ENCODE peak calls at places on chromosomes 13 and 19, in four cellular contexts. E is stimulated activated CD8-positive, alpha-beta memory T cell treated with anti-CD3 and anti-CD28 coated beads, Interleukin-15, amount 100 ng/mL, for 48 hours; O is heart right ventricle; A is astrocyte. V is an unnamed sample.

GRCh38 chr19:32674153-32674958 is 624 bp downstream of the ANKRD27 start:
- DNase-seq in E (no peak), O (no peak), A (no peak), V (no peak)

GRCh38 chr19:19259741-19260140 is 13.4 kb downstream of the TM6SF2 start:
- DNase-seq in E (no peak), O (no peak), A (peak; percentile 8), V (peak; percentile 49)

GRCh38 chr19:18460313-18460712 is 22.4 kb upstream of the ISYNA1 start:
- DNase-seq in E (no peak), O (peak; percentile 46), A (peak; percentile 68), V (peak; percentile 64)

GRCh38 chr13:72781461-72782439 is at the start of the genes DIS3 and PIBF1:
- DNase-seq in E (peak; percentile 96), O (peak; percentile 98), A (peak; percentile 96), V (peak; percentile 99)

GRCh38 chr13:51494151-51494550 is 41.3 kb upstream of the INTS6 start:
- DNase-seq in E (no peak), O (no peak), A (peak; percentile 69), V (peak; percentile 74)

GRCh38 chr13:36224730-36225129 is 10.4 kb upstream of the SOHLH2 start:
- DNase-seq in E (no peak), O (no peak), A (no peak), V (no peak)

GRCh38 chr19:9906475-9907087 is 29.7 kb downstream of the OLFM2 start:
- DNase-seq in E (no peak), O (no peak), A (no peak), V (no peak)

GRCh38 chr13:113848020-113848419 is 15.9 kb downstream of the GAS6 start:
- DNase-seq in E (no peak), O (peak; percentile 4), A (no peak), V (no peak)

GRCh38 chr13:106532111-106532929 is 3.1 kb downstream of the EFNB2 start:
- DNase-seq in E (no peak), O (no peak), A (peak; percentile 43), V (peak; percentile 64)

GRCh38 chr19:11111771-11112144 is 22.5 kb downstream of the LDLR start:
- DNase-seq in E (no peak), O (no peak), A (no peak), V (no peak)

GRCh38 chr13:102293723-102294122 is 108.1 kb downstream of the FGF14 start:
- DNase-seq in E (no peak), O (no peak), A (no peak), V (no peak)

GRCh38 chr19:41373993-41374392 is 2.3 kb upstream of the TMEM91 start:
- DNase-seq in E (no peak), O (peak; percentile 90), A (peak; percentile 82), V (peak; percentile 87)

GRCh38 chr13:45564108-45564507 is 51.4 kb downstream of the ERICH6B start:
- DNase-seq in E (no peak), O (no peak), A (peak; percentile 60), V (peak; percentile 79)

GRCh38 chr19:56712609-56713008 is 41.1 kb upstream of the ZNF835 start:
- DNase-seq in E (no peak), O (no peak), A (no peak), V (no peak)

GRCh38 chr13:29693297-29693945 is 97.9 kb upstream of the SLC7A1 start:
- DNase-seq in E (no peak), O (no peak), A (no peak), V (no peak)

GRCh38 chr19:1819211-1819975 is 7.3 kb upstream of the ATP8B3 start:
- DNase-seq in E (no peak), O (no peak), A (no peak), V (no peak)

GRCh38 chr19:58181902-58182576 is 822 bp upstream of the ZNF274 start:
- DNase-seq in E (peak; percentile 36), O (peak; percentile 56), A (no peak), V (peak; percentile 51)

GRCh38 chr19:16894080-16894479 is 5.3 kb downstream of the F2RL3 start:
- DNase-seq in E (no peak), O (no peak), A (no peak), V (no peak)

GRCh38 chr19:5971714-5972354 is 6.1 kb downstream of the RANBP3 start:
- DNase-seq in E (no peak), O (no peak), A (no peak), V (no peak)

GRCh38 chr19:38735257-38735686 is 9.0 kb downstream of the CAPN12 start:
- DNase-seq in E (no peak), O (peak; percentile 17), A (no peak), V (no peak)

GRCh38 chr19:42114412-42114811 is 17.8 kb downstream of the POU2F2 start:
- DNase-seq in E (no peak), O (no peak), A (no peak), V (no peak)

GRCh38 chr19:34193439-34193838 is 21.1 kb downstream of the LSM14A start:
- DNase-seq in E (no peak), O (no peak), A (no peak), V (no peak)

GRCh38 chr13:19862511-19863313 is 737 bp downstream of the ZMYM5 start:
- DNase-seq in E (peak; percentile 14), O (peak; percentile 29), A (no peak), V (peak; percentile 31)

GRCh38 chr13:25267715-25268114 is 19.6 kb downstream of the MTMR6 start:
- DNase-seq in E (no peak), O (no peak), A (no peak), V (peak; percentile 44)

GRCh38 chr13:85567909-85568308 is 231.3 kb downstream of the SLITRK6 start:
- DNase-seq in E (no peak), O (no peak), A (no peak), V (no peak)

GRCh38 chr13:77386880-77387606 is 60.1 kb upstream of the MYCBP2 start:
- DNase-seq in E (no peak), O (no peak), A (peak; percentile 87), V (peak; percentile 69)

GRCh38 chr19:4878491-4878968 is 11.1 kb upstream of the PLIN3 start:
- DNase-seq in E (peak; percentile 11), O (no peak), A (no peak), V (no peak)

GRCh38 chr13:40537146-40537895 is 129.1 kb downstream of the FOXO1 start:
- DNase-seq in E (no peak), O (no peak), A (no peak), V (no peak)

GRCh38 chr19:58498316-58499020 is 13.3 kb downstream of the SLC27A5 start:
- DNase-seq in E (no peak), O (no peak), A (no peak), V (no peak)

GRCh38 chr13:110262944-110263343 is 44.0 kb downstream of the COL4A1 start:
- DNase-seq in E (no peak), O (peak; percentile 53), A (no peak), V (no peak)

GRCh38 chr19:30226464-30227070 is 145.6 kb upstream of the ZNF536 start:
- DNase-seq in E (no peak), O (no peak), A (no peak), V (no peak)

GRCh38 chr19:17975032-17975431 is 8.1 kb downstream of the KCNN1 start:
- DNase-seq in E (no peak), O (no peak), A (no peak), V (no peak)

GRCh38 chr19:17468302-17469091 is 1.8 kb upstream of the SLC27A1 start:
- DNase-seq in E (no peak), O (peak; percentile 84), A (no peak), V (no peak)

GRCh38 chr19:6801397-6802086 is 29.0 kb downstream of the VAV1 start:
- DNase-seq in E (peak; percentile 77), O (peak; percentile 57), A (peak; percentile 1), V (peak; percentile 22)